ENCODE peak calls at places on chromosomes 4 and X, in seven cellular contexts. One of them, this sample, is unnamed.

GRCh38 chr4:84317513-84317912 is 181.6 kb downstream of the NKX6-1 start:
- DNase-seq in upper lobe of left lung: no peak
- DNase-seq in CD4-positive, CD25-positive, alpha-beta regulatory T cell: no peak
- DNase-seq in activated T-helper 1 cell treated with Interleukin-2 at 50 U/mL for 16 hours: no peak
- DNase-seq in NCI-H748 treated with DMSO at 0.1 percent for 48 hours: no peak
- DNase-seq in T-helper 1 cell: no peak
- DNase-seq in cardiac muscle cell: no peak
- DNase-seq in this sample: no peak

GRCh38 chr4:31617667-31618066 is 897.5 kb downstream of the PCDH7 start:
- DNase-seq in NCI-H748 treated with DMSO at 0.1 percent for 48 hours: no peak
- DNase-seq in cardiac muscle cell: no peak
- DNase-seq in CD4-positive, CD25-positive, alpha-beta regulatory T cell: no peak
- DNase-seq in upper lobe of left lung: no peak
- DNase-seq in activated T-helper 1 cell treated with Interleukin-2 at 50 U/mL for 16 hours: no peak
- DNase-seq in T-helper 1 cell: no peak
- DNase-seq in this sample: no peak

GRCh38 chr4:37601527-37601926 is 84.6 kb downstream of the RELL1 start:
- DNase-seq in CD4-positive, CD25-positive, alpha-beta regulatory T cell: no peak
- DNase-seq in activated T-helper 1 cell treated with Interleukin-2 at 50 U/mL for 16 hours: no peak
- DNase-seq in cardiac muscle cell: peak
- DNase-seq in T-helper 1 cell: no peak
- DNase-seq in NCI-H748 treated with DMSO at 0.1 percent for 48 hours: no peak
- DNase-seq in upper lobe of left lung: no peak
- DNase-seq in this sample: peak

GRCh38 chr4:101183224-101183623 is 164.1 kb downstream of the PPP3CA start:
- DNase-seq in upper lobe of left lung: no peak
- DNase-seq in CD4-positive, CD25-positive, alpha-beta regulatory T cell: no peak
- DNase-seq in cardiac muscle cell: no peak
- DNase-seq in NCI-H748 treated with DMSO at 0.1 percent for 48 hours: no peak
- DNase-seq in activated T-helper 1 cell treated with Interleukin-2 at 50 U/mL for 16 hours: no peak
- DNase-seq in T-helper 1 cell: no peak
- DNase-seq in this sample: no peak

GRCh38 chr4:6425911-6426310 is 46.5 kb downstream of the PPP2R2C start:
- DNase-seq in T-helper 1 cell: no peak
- DNase-seq in CD4-positive, CD25-positive, alpha-beta regulatory T cell: no peak
- DNase-seq in upper lobe of left lung: no peak
- DNase-seq in NCI-H748 treated with DMSO at 0.1 percent for 48 hours: no peak
- DNase-seq in cardiac muscle cell: no peak
- DNase-seq in activated T-helper 1 cell treated with Interleukin-2 at 50 U/mL for 16 hours: no peak
- DNase-seq in this sample: no peak

GRCh38 chrX:11474576-11474975 is 181.4 kb downstream of the AMELX start:
- DNase-seq in upper lobe of left lung: no peak
- DNase-seq in T-helper 1 cell: no peak
- DNase-seq in cardiac muscle cell: no peak
- DNase-seq in CD4-positive, CD25-positive, alpha-beta regulatory T cell: no peak
- DNase-seq in activated T-helper 1 cell treated with Interleukin-2 at 50 U/mL for 16 hours: no peak
- DNase-seq in NCI-H748 treated with DMSO at 0.1 percent for 48 hours: no peak
- DNase-seq in this sample: peak

GRCh38 chr4:22762548-22762947 is 69.8 kb downstream of the GBA3 start:
- DNase-seq in activated T-helper 1 cell treated with Interleukin-2 at 50 U/mL for 16 hours: no peak
- DNase-seq in T-helper 1 cell: no peak
- DNase-seq in cardiac muscle cell: no peak
- DNase-seq in upper lobe of left lung: no peak
- DNase-seq in CD4-positive, CD25-positive, alpha-beta regulatory T cell: no peak
- DNase-seq in NCI-H748 treated with DMSO at 0.1 percent for 48 hours: no peak
- DNase-seq in this sample: no peak

GRCh38 chrX:103791233-103791632 is 14.6 kb downstream of the PLP1 start:
- DNase-seq in cardiac muscle cell: no peak
- DNase-seq in activated T-helper 1 cell treated with Interleukin-2 at 50 U/mL for 16 hours: no peak
- DNase-seq in CD4-positive, CD25-positive, alpha-beta regulatory T cell: no peak
- DNase-seq in NCI-H748 treated with DMSO at 0.1 percent for 48 hours: peak
- DNase-seq in T-helper 1 cell: no peak
- DNase-seq in upper lobe of left lung: no peak
- DNase-seq in this sample: peak

GRCh38 chr4:124973716-124974115 is 261.2 kb upstream of the ANKRD50 start:
- DNase-seq in cardiac muscle cell: no peak
- DNase-seq in upper lobe of left lung: no peak
- DNase-seq in CD4-positive, CD25-positive, alpha-beta regulatory T cell: no peak
- DNase-seq in NCI-H748 treated with DMSO at 0.1 percent for 48 hours: no peak
- DNase-seq in activated T-helper 1 cell treated with Interleukin-2 at 50 U/mL for 16 hours: no peak
- DNase-seq in T-helper 1 cell: no peak
- DNase-seq in this sample: no peak

GRCh38 chrX:138754861-138755260 is 43.3 kb upstream of the FGF13 start:
- DNase-seq in cardiac muscle cell: no peak
- DNase-seq in upper lobe of left lung: no peak
- DNase-seq in CD4-positive, CD25-positive, alpha-beta regulatory T cell: no peak
- DNase-seq in T-helper 1 cell: no peak
- DNase-seq in NCI-H748 treated with DMSO at 0.1 percent for 48 hours: no peak
- DNase-seq in activated T-helper 1 cell treated with Interleukin-2 at 50 U/mL for 16 hours: no peak
- DNase-seq in this sample: no peak

GRCh38 chr4:6419452-6420028 is 52.9 kb downstream of the PPP2R2C start:
- DNase-seq in activated T-helper 1 cell treated with Interleukin-2 at 50 U/mL for 16 hours: no peak
- DNase-seq in upper lobe of left lung: no peak
- DNase-seq in cardiac muscle cell: peak
- DNase-seq in CD4-positive, CD25-positive, alpha-beta regulatory T cell: no peak
- DNase-seq in NCI-H748 treated with DMSO at 0.1 percent for 48 hours: no peak
- DNase-seq in T-helper 1 cell: no peak
- DNase-seq in this sample: peak

GRCh38 chr4:160247091-160247656 is 1144.3 kb downstream of the RAPGEF2 start:
- DNase-seq in T-helper 1 cell: no peak
- DNase-seq in activated T-helper 1 cell treated with Interleukin-2 at 50 U/mL for 16 hours: no peak
- DNase-seq in CD4-positive, CD25-positive, alpha-beta regulatory T cell: no peak
- DNase-seq in cardiac muscle cell: no peak
- DNase-seq in NCI-H748 treated with DMSO at 0.1 percent for 48 hours: no peak
- DNase-seq in upper lobe of left lung: no peak
- DNase-seq in this sample: no peak

GRCh38 chrX:134459683-134460004 is 321 bp upstream of the HPRT1 start:
- DNase-seq in CD4-positive, CD25-positive, alpha-beta regulatory T cell: no peak
- DNase-seq in activated T-helper 1 cell treated with Interleukin-2 at 50 U/mL for 16 hours: no peak
- DNase-seq in cardiac muscle cell: no peak
- DNase-seq in T-helper 1 cell: no peak
- DNase-seq in NCI-H748 treated with DMSO at 0.1 percent for 48 hours: peak
- DNase-seq in upper lobe of left lung: no peak
- DNase-seq in this sample: no peak

GRCh38 chr4:2136736-2137135 is 77.6 kb downstream of the NAT8L start:
- DNase-seq in cardiac muscle cell: no peak
- DNase-seq in T-helper 1 cell: no peak
- DNase-seq in upper lobe of left lung: no peak
- DNase-seq in NCI-H748 treated with DMSO at 0.1 percent for 48 hours: no peak
- DNase-seq in CD4-positive, CD25-positive, alpha-beta regulatory T cell: no peak
- DNase-seq in activated T-helper 1 cell treated with Interleukin-2 at 50 U/mL for 16 hours: no peak
- DNase-seq in this sample: no peak

GRCh38 chrX:12441376-12442128 is 303.3 kb downstream of the FRMPD4 start:
- DNase-seq in activated T-helper 1 cell treated with Interleukin-2 at 50 U/mL for 16 hours: no peak
- DNase-seq in cardiac muscle cell: peak
- DNase-seq in CD4-positive, CD25-positive, alpha-beta regulatory T cell: no peak
- DNase-seq in T-helper 1 cell: no peak
- DNase-seq in upper lobe of left lung: no peak
- DNase-seq in NCI-H748 treated with DMSO at 0.1 percent for 48 hours: no peak
- DNase-seq in this sample: peak

GRCh38 chr4:82745173-82745842 is 53.3 kb downstream of the SCD5 start:
- DNase-seq in CD4-positive, CD25-positive, alpha-beta regulatory T cell: no peak
- DNase-seq in NCI-H748 treated with DMSO at 0.1 percent for 48 hours: no peak
- DNase-seq in upper lobe of left lung: no peak
- DNase-seq in activated T-helper 1 cell treated with Interleukin-2 at 50 U/mL for 16 hours: no peak
- DNase-seq in T-helper 1 cell: no peak
- DNase-seq in cardiac muscle cell: no peak
- DNase-seq in this sample: peak

GRCh38 chrX:23380581-23380980 is 45.9 kb downstream of the PTCHD1 start:
- DNase-seq in cardiac muscle cell: no peak
- DNase-seq in NCI-H748 treated with DMSO at 0.1 percent for 48 hours: no peak
- DNase-seq in upper lobe of left lung: no peak
- DNase-seq in activated T-helper 1 cell treated with Interleukin-2 at 50 U/mL for 16 hours: no peak
- DNase-seq in T-helper 1 cell: no peak
- DNase-seq in CD4-positive, CD25-positive, alpha-beta regulatory T cell: no peak
- DNase-seq in this sample: no peak

GRCh38 chr4:124121511-124121934 is 591.0 kb downstream of the ANKRD50 start:
- DNase-seq in upper lobe of left lung: no peak
- DNase-seq in CD4-positive, CD25-positive, alpha-beta regulatory T cell: no peak
- DNase-seq in cardiac muscle cell: peak
- DNase-seq in activated T-helper 1 cell treated with Interleukin-2 at 50 U/mL for 16 hours: no peak
- DNase-seq in NCI-H748 treated with DMSO at 0.1 percent for 48 hours: no peak
- DNase-seq in T-helper 1 cell: no peak
- DNase-seq in this sample: peak

GRCh38 chr4:33060873-33061542 is 2340.8 kb downstream of the PCDH7 start:
- DNase-seq in upper lobe of left lung: peak
- DNase-seq in T-helper 1 cell: no peak
- DNase-seq in CD4-positive, CD25-positive, alpha-beta regulatory T cell: peak
- DNase-seq in NCI-H748 treated with DMSO at 0.1 percent for 48 hours: peak
- DNase-seq in cardiac muscle cell: peak
- DNase-seq in activated T-helper 1 cell treated with Interleukin-2 at 50 U/mL for 16 hours: no peak
- DNase-seq in this sample: peak

GRCh38 chr4:9762823-9763475 is 18.5 kb upstream of the DRD5 start:
- DNase-seq in upper lobe of left lung: peak
- DNase-seq in T-helper 1 cell: peak
- DNase-seq in NCI-H748 treated with DMSO at 0.1 percent for 48 hours: peak
- DNase-seq in cardiac muscle cell: peak
- DNase-seq in activated T-helper 1 cell treated with Interleukin-2 at 50 U/mL for 16 hours: no peak
- DNase-seq in CD4-positive, CD25-positive, alpha-beta regulatory T cell: peak
- DNase-seq in this sample: peak